ENCODE peak calls at places on chromosome 16, in ten cellular contexts. One of them, this sample, is unnamed.

GRCh38 chr16:24977673-24978065 is 37.5 kb downstream of the ARHGAP17 start:
- DNase-seq in hepatocyte: no peak
- DNase-seq in astrocyte of the spinal cord: peak
- DNase-seq in uterus: no peak
- DNase-seq in AG04450: peak
- DNase-seq in SK-N-SH: no peak
- DNase-seq in neural crest cell: no peak
- DNase-seq in fibroblast of the aortic adventitia: peak
- DNase-seq in right atrium auricular region: no peak
- DNase-seq in esophagus muscularis mucosa: no peak
- DNase-seq in this sample: no peak

GRCh38 chr16:85767569-85767968 is 16.7 kb upstream of the C16orf74 start:
- DNase-seq in hepatocyte: peak
- DNase-seq in astrocyte of the spinal cord: peak
- DNase-seq in uterus: no peak
- DNase-seq in AG04450: peak
- DNase-seq in SK-N-SH: no peak
- DNase-seq in neural crest cell: no peak
- DNase-seq in fibroblast of the aortic adventitia: peak
- DNase-seq in right atrium auricular region: no peak
- DNase-seq in esophagus muscularis mucosa: no peak
- DNase-seq in this sample: no peak

GRCh38 chr16:67164599-67165061 is at the start of gene HSF4:
- DNase-seq in hepatocyte: peak
- DNase-seq in astrocyte of the spinal cord: no peak
- DNase-seq in uterus: no peak
- DNase-seq in AG04450: no peak
- DNase-seq in SK-N-SH: peak
- DNase-seq in neural crest cell: no peak
- DNase-seq in fibroblast of the aortic adventitia: no peak
- DNase-seq in right atrium auricular region: no peak
- DNase-seq in esophagus muscularis mucosa: no peak
- DNase-seq in this sample: no peak

GRCh38 chr16:14415291-14415690 is 214.8 kb downstream of the PARN start:
- DNase-seq in hepatocyte: no peak
- DNase-seq in astrocyte of the spinal cord: no peak
- DNase-seq in uterus: no peak
- DNase-seq in AG04450: no peak
- DNase-seq in SK-N-SH: no peak
- DNase-seq in neural crest cell: no peak
- DNase-seq in fibroblast of the aortic adventitia: no peak
- DNase-seq in right atrium auricular region: no peak
- DNase-seq in esophagus muscularis mucosa: no peak
- DNase-seq in this sample: no peak

GRCh38 chr16:88926374-88926990 is 50.5 kb downstream of the CBFA2T3 start:
- DNase-seq in hepatocyte: no peak
- DNase-seq in astrocyte of the spinal cord: no peak
- DNase-seq in uterus: no peak
- DNase-seq in AG04450: no peak
- DNase-seq in SK-N-SH: no peak
- DNase-seq in neural crest cell: no peak
- DNase-seq in fibroblast of the aortic adventitia: no peak
- DNase-seq in right atrium auricular region: no peak
- DNase-seq in esophagus muscularis mucosa: no peak
- DNase-seq in this sample: no peak

GRCh38 chr16:87921236-87921773 is 15.0 kb downstream of the CA5A start:
- DNase-seq in hepatocyte: no peak
- DNase-seq in astrocyte of the spinal cord: no peak
- DNase-seq in uterus: no peak
- DNase-seq in AG04450: no peak
- DNase-seq in SK-N-SH: no peak
- DNase-seq in neural crest cell: no peak
- DNase-seq in fibroblast of the aortic adventitia: no peak
- DNase-seq in right atrium auricular region: no peak
- DNase-seq in esophagus muscularis mucosa: no peak
- DNase-seq in this sample: no peak

GRCh38 chr16:89999831-90000574 is 19.3 kb downstream of the DBNDD1 start:
- DNase-seq in hepatocyte: no peak
- DNase-seq in astrocyte of the spinal cord: no peak
- DNase-seq in uterus: no peak
- DNase-seq in AG04450: no peak
- DNase-seq in SK-N-SH: no peak
- DNase-seq in neural crest cell: no peak
- DNase-seq in fibroblast of the aortic adventitia: no peak
- DNase-seq in right atrium auricular region: no peak
- DNase-seq in esophagus muscularis mucosa: no peak
- DNase-seq in this sample: no peak

GRCh38 chr16:67942200-67942509 is 1.8 kb downstream of the LCAT start:
- DNase-seq in hepatocyte: peak
- DNase-seq in astrocyte of the spinal cord: peak
- DNase-seq in uterus: no peak
- DNase-seq in AG04450: no peak
- DNase-seq in SK-N-SH: peak
- DNase-seq in neural crest cell: peak
- DNase-seq in fibroblast of the aortic adventitia: peak
- DNase-seq in right atrium auricular region: no peak
- DNase-seq in esophagus muscularis mucosa: no peak
- DNase-seq in this sample: no peak

GRCh38 chr16:78244131-78244899 is 144.9 kb downstream of the WWOX start:
- DNase-seq in hepatocyte: peak
- DNase-seq in astrocyte of the spinal cord: no peak
- DNase-seq in uterus: no peak
- DNase-seq in AG04450: no peak
- DNase-seq in SK-N-SH: no peak
- DNase-seq in neural crest cell: no peak
- DNase-seq in fibroblast of the aortic adventitia: no peak
- DNase-seq in right atrium auricular region: no peak
- DNase-seq in esophagus muscularis mucosa: peak
- DNase-seq in this sample: no peak

GRCh38 chr16:31519746-31520145 is 8.0 kb upstream of the AHSP start:
- DNase-seq in hepatocyte: no peak
- DNase-seq in astrocyte of the spinal cord: no peak
- DNase-seq in uterus: no peak
- DNase-seq in AG04450: no peak
- DNase-seq in SK-N-SH: no peak
- DNase-seq in neural crest cell: no peak
- DNase-seq in fibroblast of the aortic adventitia: no peak
- DNase-seq in right atrium auricular region: no peak
- DNase-seq in esophagus muscularis mucosa: no peak
- DNase-seq in this sample: no peak

GRCh38 chr16:1042776-1043349 is 29.7 kb upstream of the SSTR5 start:
- DNase-seq in hepatocyte: no peak
- DNase-seq in astrocyte of the spinal cord: no peak
- DNase-seq in uterus: no peak
- DNase-seq in AG04450: no peak
- DNase-seq in SK-N-SH: no peak
- DNase-seq in neural crest cell: no peak
- DNase-seq in fibroblast of the aortic adventitia: no peak
- DNase-seq in right atrium auricular region: no peak
- DNase-seq in esophagus muscularis mucosa: no peak
- DNase-seq in this sample: no peak

GRCh38 chr16:87930456-87930855 is 5.9 kb downstream of the CA5A start:
- DNase-seq in hepatocyte: no peak
- DNase-seq in astrocyte of the spinal cord: no peak
- DNase-seq in uterus: no peak
- DNase-seq in AG04450: no peak
- DNase-seq in SK-N-SH: peak
- DNase-seq in neural crest cell: no peak
- DNase-seq in fibroblast of the aortic adventitia: no peak
- DNase-seq in right atrium auricular region: no peak
- DNase-seq in esophagus muscularis mucosa: no peak
- DNase-seq in this sample: no peak

GRCh38 chr16:30743690-30744089 is 4.5 kb upstream of the PHKG2 start:
- DNase-seq in hepatocyte: no peak
- DNase-seq in astrocyte of the spinal cord: no peak
- DNase-seq in uterus: no peak
- DNase-seq in AG04450: no peak
- DNase-seq in SK-N-SH: no peak
- DNase-seq in neural crest cell: no peak
- DNase-seq in fibroblast of the aortic adventitia: no peak
- DNase-seq in right atrium auricular region: no peak
- DNase-seq in esophagus muscularis mucosa: no peak
- DNase-seq in this sample: no peak

GRCh38 chr16:58346831-58347371 is 45.4 kb upstream of the GINS3 start:
- DNase-seq in hepatocyte: no peak
- DNase-seq in astrocyte of the spinal cord: no peak
- DNase-seq in uterus: no peak
- DNase-seq in AG04450: no peak
- DNase-seq in SK-N-SH: no peak
- DNase-seq in neural crest cell: no peak
- DNase-seq in fibroblast of the aortic adventitia: no peak
- DNase-seq in right atrium auricular region: no peak
- DNase-seq in esophagus muscularis mucosa: no peak
- DNase-seq in this sample: no peak

GRCh38 chr16:58348986-58349385 is 43.3 kb upstream of the GINS3 start:
- DNase-seq in hepatocyte: no peak
- DNase-seq in astrocyte of the spinal cord: no peak
- DNase-seq in uterus: no peak
- DNase-seq in AG04450: no peak
- DNase-seq in SK-N-SH: peak
- DNase-seq in neural crest cell: no peak
- DNase-seq in fibroblast of the aortic adventitia: peak
- DNase-seq in right atrium auricular region: no peak
- DNase-seq in esophagus muscularis mucosa: no peak
- DNase-seq in this sample: no peak

DNA sequence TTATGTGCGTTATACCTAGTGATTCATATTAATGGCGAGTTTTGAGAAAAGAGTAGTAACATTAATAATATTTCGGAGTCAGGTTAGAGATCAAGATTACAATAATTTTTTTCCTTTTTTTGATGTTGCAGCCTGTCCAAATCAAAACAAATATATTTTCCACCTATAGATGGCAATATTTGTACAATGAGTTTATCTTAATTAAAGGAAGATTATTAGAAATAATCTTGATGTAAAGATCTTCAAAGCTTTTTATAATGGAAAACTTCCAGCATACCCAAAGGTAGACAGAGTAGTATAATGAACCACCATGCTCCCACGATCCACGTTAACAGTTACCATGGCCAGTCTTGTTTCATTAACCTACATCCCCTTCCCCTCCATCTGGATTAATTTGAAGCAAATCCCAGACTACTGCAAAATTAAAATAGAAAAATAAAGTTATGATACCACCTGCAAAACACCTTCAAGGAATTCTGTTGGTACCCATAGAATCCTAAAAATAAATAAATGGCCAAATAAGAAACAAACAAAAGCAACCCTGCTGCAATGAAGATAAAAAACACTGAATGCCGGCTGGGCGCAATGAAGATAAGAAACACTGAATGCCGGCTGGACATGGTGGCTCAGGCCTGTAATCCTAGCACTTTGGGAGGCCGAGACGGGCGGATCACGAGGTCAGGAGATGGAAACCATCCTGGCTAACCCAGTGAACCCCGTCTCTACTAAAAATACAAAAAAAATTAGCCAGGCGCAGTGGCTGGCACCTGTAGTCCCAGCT is 46.5 kb upstream of the GINS3 start:
- DNase-seq in hepatocyte: no peak
- DNase-seq in astrocyte of the spinal cord: no peak
- DNase-seq in uterus: no peak
- DNase-seq in AG04450: no peak
- DNase-seq in SK-N-SH: no peak
- DNase-seq in neural crest cell: no peak
- DNase-seq in fibroblast of the aortic adventitia: peak
- DNase-seq in right atrium auricular region: no peak
- DNase-seq in esophagus muscularis mucosa: no peak
- DNase-seq in this sample: no peak
- TF ChIP-seq CTCF in hepatocyte: peak
- TF ChIP-seq CTCF in astrocyte of the spinal cord: peak
- TF ChIP-seq CTCF in uterus: peak
- TF ChIP-seq CTCF in AG04450: peak
- TF ChIP-seq CTCF in SK-N-SH: peak
- TF ChIP-seq CTCF in neural crest cell: peak
- TF ChIP-seq CTCF in fibroblast of the aortic adventitia: peak
- TF ChIP-seq CTCF in right atrium auricular region: no peak
- TF ChIP-seq CTCF in esophagus muscularis mucosa: no peak
- TF ChIP-seq CTCF in this sample: peak

GRCh38 chr16:19410435-19411153 is 7.1 kb upstream of the TMC5 start:
- DNase-seq in hepatocyte: peak
- DNase-seq in astrocyte of the spinal cord: no peak
- DNase-seq in uterus: no peak
- DNase-seq in AG04450: no peak
- DNase-seq in SK-N-SH: peak
- DNase-seq in neural crest cell: peak
- DNase-seq in fibroblast of the aortic adventitia: no peak
- DNase-seq in right atrium auricular region: no peak
- DNase-seq in esophagus muscularis mucosa: no peak
- DNase-seq in this sample: no peak
- TF ChIP-seq CTCF in hepatocyte: peak
- TF ChIP-seq CTCF in astrocyte of the spinal cord: peak
- TF ChIP-seq CTCF in uterus: no peak
- TF ChIP-seq CTCF in AG04450: no peak
- TF ChIP-seq CTCF in SK-N-SH: peak
- TF ChIP-seq CTCF in neural crest cell: peak
- TF ChIP-seq CTCF in fibroblast of the aortic adventitia: no peak
- TF ChIP-seq CTCF in right atrium auricular region: no peak
- TF ChIP-seq CTCF in esophagus muscularis mucosa: no peak
- TF ChIP-seq CTCF in this sample: no peak

DNA sequence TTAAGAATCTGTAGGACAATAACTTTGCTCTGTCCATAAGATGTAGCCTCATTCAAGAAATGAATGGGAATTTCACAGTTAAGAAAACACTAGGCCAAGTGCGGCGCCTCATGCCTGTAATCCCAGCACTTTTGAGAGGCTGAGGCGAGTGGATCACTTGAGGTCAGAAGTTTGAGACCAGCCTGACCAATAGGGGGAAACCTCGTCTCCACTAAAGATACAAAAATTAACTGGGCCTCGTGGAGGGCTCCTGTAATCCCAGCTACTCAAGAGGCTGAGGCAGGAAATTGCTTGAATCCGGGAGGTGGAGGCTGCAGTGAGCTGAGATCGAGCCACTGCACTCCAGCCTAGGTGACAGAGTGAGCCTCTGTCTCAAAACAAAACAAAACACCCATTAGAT is 19.9 kb upstream of the RSL1D1 start:
- DNase-seq in hepatocyte: peak
- DNase-seq in astrocyte of the spinal cord: no peak
- DNase-seq in uterus: no peak
- DNase-seq in AG04450: no peak
- DNase-seq in SK-N-SH: no peak
- DNase-seq in neural crest cell: no peak
- DNase-seq in fibroblast of the aortic adventitia: peak
- DNase-seq in right atrium auricular region: no peak
- DNase-seq in esophagus muscularis mucosa: no peak
- DNase-seq in this sample: no peak
- TF ChIP-seq CTCF in hepatocyte: peak
- TF ChIP-seq CTCF in astrocyte of the spinal cord: peak
- TF ChIP-seq CTCF in uterus: no peak
- TF ChIP-seq CTCF in AG04450: peak
- TF ChIP-seq CTCF in SK-N-SH: peak
- TF ChIP-seq CTCF in neural crest cell: no peak
- TF ChIP-seq CTCF in fibroblast of the aortic adventitia: peak
- TF ChIP-seq CTCF in right atrium auricular region: no peak
- TF ChIP-seq CTCF in esophagus muscularis mucosa: no peak
- TF ChIP-seq CTCF in this sample: peak

GRCh38 chr16:71216714-71217113 is 13.8 kb downstream of the HYDIN start:
- DNase-seq in hepatocyte: no peak
- DNase-seq in astrocyte of the spinal cord: no peak
- DNase-seq in uterus: no peak
- DNase-seq in AG04450: no peak
- DNase-seq in SK-N-SH: no peak
- DNase-seq in neural crest cell: no peak
- DNase-seq in fibroblast of the aortic adventitia: no peak
- DNase-seq in right atrium auricular region: no peak
- DNase-seq in esophagus muscularis mucosa: no peak
- DNase-seq in this sample: no peak

GRCh38 chr16:71214771-71215381 is 15.6 kb downstream of the HYDIN start:
- DNase-seq in hepatocyte: no peak
- DNase-seq in astrocyte of the spinal cord: no peak
- DNase-seq in uterus: no peak
- DNase-seq in AG04450: no peak
- DNase-seq in SK-N-SH: no peak
- DNase-seq in neural crest cell: no peak
- DNase-seq in fibroblast of the aortic adventitia: peak
- DNase-seq in right atrium auricular region: no peak
- DNase-seq in esophagus muscularis mucosa: no peak
- DNase-seq in this sample: no peak
- TF ChIP-seq CTCF in hepatocyte: peak
- TF ChIP-seq CTCF in astrocyte of the spinal cord: no peak
- TF ChIP-seq CTCF in uterus: no peak
- TF ChIP-seq CTCF in AG04450: no peak
- TF ChIP-seq CTCF in SK-N-SH: peak
- TF ChIP-seq CTCF in neural crest cell: peak
- TF ChIP-seq CTCF in fibroblast of the aortic adventitia: no peak
- TF ChIP-seq CTCF in right atrium auricular region: no peak
- TF ChIP-seq CTCF in esophagus muscularis mucosa: no peak
- TF ChIP-seq CTCF in this sample: no peak

This sample was measured in AG09319.